ENCODE peak calls at places on chromosome X, in ten cellular contexts. One of them, this sample, is unnamed.

GRCh38 chrX:129318375-129318774 is 204.9 kb downstream of the SMARCA1 start:
- DNase-seq in astrocyte of the spinal cord: peak; percentile 31
- DNase-seq in right cardiac atrium: no peak
- DNase-seq in neural crest cell: peak; percentile 3
- DNase-seq in HS-27A: no peak
- DNase-seq in HFF-Myc: no peak
- DNase-seq in activated CD8-positive, alpha-beta memory T cell treated with anti-CD3 and anti-CD28 coated beads for 48 hours: no peak
- DNase-seq in breast epithelium: no peak
- DNase-seq in ascending aorta: no peak
- DNase-seq in heart left ventricle: no peak
- DNase-seq in this sample: no peak

GRCh38 chrX:65928522-65928921 is 111.4 kb downstream of the VSIG4 start:
- DNase-seq in HFF-Myc: no peak
- DNase-seq in right cardiac atrium: no peak
- DNase-seq in breast epithelium: no peak
- DNase-seq in ascending aorta: no peak
- DNase-seq in activated CD8-positive, alpha-beta memory T cell treated with anti-CD3 and anti-CD28 coated beads for 48 hours: no peak
- DNase-seq in astrocyte of the spinal cord: no peak
- DNase-seq in heart left ventricle: no peak
- DNase-seq in neural crest cell: no peak
- DNase-seq in HS-27A: no peak
- DNase-seq in this sample: no peak

GRCh38 chrX:153623310-153624029 is 23.5 kb upstream of the DUSP9 start:
- DNase-seq in HFF-Myc: no peak
- DNase-seq in HS-27A: no peak
- DNase-seq in activated CD8-positive, alpha-beta memory T cell treated with anti-CD3 and anti-CD28 coated beads for 48 hours: no peak
- DNase-seq in ascending aorta: no peak
- DNase-seq in breast epithelium: no peak
- DNase-seq in right cardiac atrium: no peak
- DNase-seq in neural crest cell: no peak
- DNase-seq in heart left ventricle: peak; percentile 15
- DNase-seq in astrocyte of the spinal cord: no peak
- DNase-seq in this sample: no peak

GRCh38 chrX:104987063-104987462 is 233.4 kb downstream of the TEX13A start:
- DNase-seq in astrocyte of the spinal cord: peak; percentile 10
- DNase-seq in neural crest cell: no peak
- DNase-seq in breast epithelium: no peak
- DNase-seq in HS-27A: no peak
- DNase-seq in HFF-Myc: no peak
- DNase-seq in right cardiac atrium: no peak
- DNase-seq in ascending aorta: no peak
- DNase-seq in heart left ventricle: no peak
- DNase-seq in activated CD8-positive, alpha-beta memory T cell treated with anti-CD3 and anti-CD28 coated beads for 48 hours: no peak
- DNase-seq in this sample: no peak

GRCh38 chrX:13485167-13485566 is 84.2 kb upstream of the EGFL6 start:
- DNase-seq in heart left ventricle: no peak
- DNase-seq in HFF-Myc: no peak
- DNase-seq in HS-27A: no peak
- DNase-seq in breast epithelium: no peak
- DNase-seq in astrocyte of the spinal cord: no peak
- DNase-seq in ascending aorta: no peak
- DNase-seq in neural crest cell: no peak
- DNase-seq in right cardiac atrium: no peak
- DNase-seq in activated CD8-positive, alpha-beta memory T cell treated with anti-CD3 and anti-CD28 coated beads for 48 hours: no peak
- DNase-seq in this sample: no peak

GRCh38 chrX:83185010-83185409 is 323.1 kb upstream of the POU3F4 start:
- DNase-seq in neural crest cell: no peak
- DNase-seq in breast epithelium: no peak
- DNase-seq in activated CD8-positive, alpha-beta memory T cell treated with anti-CD3 and anti-CD28 coated beads for 48 hours: no peak
- DNase-seq in HFF-Myc: no peak
- DNase-seq in astrocyte of the spinal cord: no peak
- DNase-seq in heart left ventricle: no peak
- DNase-seq in right cardiac atrium: no peak
- DNase-seq in HS-27A: no peak
- DNase-seq in ascending aorta: no peak
- DNase-seq in this sample: no peak

GRCh38 chrX:39527045-39527444 is 570.7 kb downstream of the BCOR start:
- DNase-seq in heart left ventricle: no peak
- DNase-seq in HFF-Myc: peak; percentile 27
- DNase-seq in HS-27A: no peak
- DNase-seq in breast epithelium: no peak
- DNase-seq in right cardiac atrium: no peak
- DNase-seq in ascending aorta: no peak
- DNase-seq in activated CD8-positive, alpha-beta memory T cell treated with anti-CD3 and anti-CD28 coated beads for 48 hours: no peak
- DNase-seq in astrocyte of the spinal cord: peak; percentile 6
- DNase-seq in neural crest cell: no peak
- DNase-seq in this sample: peak; percentile 83

GRCh38 chrX:13023526-13024469 is 20.6 kb downstream of the FAM9C start:
- DNase-seq in ascending aorta: no peak
- DNase-seq in HS-27A: no peak
- DNase-seq in HFF-Myc: no peak
- DNase-seq in activated CD8-positive, alpha-beta memory T cell treated with anti-CD3 and anti-CD28 coated beads for 48 hours: no peak
- DNase-seq in neural crest cell: no peak
- DNase-seq in right cardiac atrium: no peak
- DNase-seq in breast epithelium: no peak
- DNase-seq in heart left ventricle: no peak
- DNase-seq in astrocyte of the spinal cord: no peak
- DNase-seq in this sample: no peak

GRCh38 chrX:10486373-10486772 is 134.0 kb downstream of the MID1 start:
- DNase-seq in neural crest cell: no peak
- DNase-seq in HS-27A: no peak
- DNase-seq in ascending aorta: peak; percentile 70
- DNase-seq in HFF-Myc: no peak
- DNase-seq in activated CD8-positive, alpha-beta memory T cell treated with anti-CD3 and anti-CD28 coated beads for 48 hours: no peak
- DNase-seq in right cardiac atrium: no peak
- DNase-seq in astrocyte of the spinal cord: peak; percentile 65
- DNase-seq in heart left ventricle: peak; percentile 29
- DNase-seq in breast epithelium: no peak
- DNase-seq in this sample: no peak

GRCh38 chrX:11010476-11010875 is 100.7 kb upstream of the HCCS start:
- DNase-seq in activated CD8-positive, alpha-beta memory T cell treated with anti-CD3 and anti-CD28 coated beads for 48 hours: no peak
- DNase-seq in neural crest cell: no peak
- DNase-seq in ascending aorta: no peak
- DNase-seq in astrocyte of the spinal cord: no peak
- DNase-seq in HFF-Myc: no peak
- DNase-seq in HS-27A: no peak
- DNase-seq in heart left ventricle: no peak
- DNase-seq in right cardiac atrium: no peak
- DNase-seq in breast epithelium: no peak
- DNase-seq in this sample: no peak

GRCh38 chrX:78650906-78651437 is 8.2 kb downstream of the RTL3 start:
- DNase-seq in breast epithelium: no peak
- DNase-seq in heart left ventricle: no peak
- DNase-seq in neural crest cell: no peak
- DNase-seq in HFF-Myc: no peak
- DNase-seq in right cardiac atrium: no peak
- DNase-seq in astrocyte of the spinal cord: peak; percentile 88
- DNase-seq in activated CD8-positive, alpha-beta memory T cell treated with anti-CD3 and anti-CD28 coated beads for 48 hours: no peak
- DNase-seq in HS-27A: no peak
- DNase-seq in ascending aorta: no peak
- DNase-seq in this sample: no peak

GRCh38 chrX:139890991-139891700 is 41.7 kb downstream of the ATP11C start:
- DNase-seq in breast epithelium: no peak
- DNase-seq in right cardiac atrium: no peak
- DNase-seq in ascending aorta: no peak
- DNase-seq in neural crest cell: no peak
- DNase-seq in HS-27A: no peak
- DNase-seq in activated CD8-positive, alpha-beta memory T cell treated with anti-CD3 and anti-CD28 coated beads for 48 hours: no peak
- DNase-seq in heart left ventricle: no peak
- DNase-seq in astrocyte of the spinal cord: peak; percentile 58
- DNase-seq in HFF-Myc: no peak
- DNase-seq in this sample: no peak

GRCh38 chrX:123859409-123859827 is 435 bp upstream of the XIAP start:
- DNase-seq in heart left ventricle: no peak
- DNase-seq in right cardiac atrium: no peak
- DNase-seq in breast epithelium: no peak
- DNase-seq in neural crest cell: no peak
- DNase-seq in HFF-Myc: no peak
- DNase-seq in astrocyte of the spinal cord: no peak
- DNase-seq in activated CD8-positive, alpha-beta memory T cell treated with anti-CD3 and anti-CD28 coated beads for 48 hours: no peak
- DNase-seq in HS-27A: peak; percentile 17
- DNase-seq in ascending aorta: no peak
- DNase-seq in this sample: no peak

GRCh38 chrX:114924423-114924822 is 93.0 kb downstream of the IL13RA2 start:
- DNase-seq in right cardiac atrium: no peak
- DNase-seq in breast epithelium: no peak
- DNase-seq in HS-27A: no peak
- DNase-seq in activated CD8-positive, alpha-beta memory T cell treated with anti-CD3 and anti-CD28 coated beads for 48 hours: no peak
- DNase-seq in ascending aorta: no peak
- DNase-seq in astrocyte of the spinal cord: no peak
- DNase-seq in heart left ventricle: no peak
- DNase-seq in neural crest cell: no peak
- DNase-seq in HFF-Myc: no peak
- DNase-seq in this sample: no peak

GRCh38 chrX:78321809-78322208 is 5.6 kb downstream of the CYSLTR1 start:
- DNase-seq in astrocyte of the spinal cord: no peak
- DNase-seq in ascending aorta: peak; percentile 67
- DNase-seq in HFF-Myc: no peak
- DNase-seq in neural crest cell: no peak
- DNase-seq in right cardiac atrium: peak; percentile 28
- DNase-seq in HS-27A: no peak
- DNase-seq in heart left ventricle: peak; percentile 35
- DNase-seq in breast epithelium: no peak
- DNase-seq in activated CD8-positive, alpha-beta memory T cell treated with anti-CD3 and anti-CD28 coated beads for 48 hours: no peak
- DNase-seq in this sample: no peak

GRCh38 chrX:94051926-94052325 is 377.9 kb downstream of the FAM133A start:
- DNase-seq in ascending aorta: no peak
- DNase-seq in HS-27A: no peak
- DNase-seq in breast epithelium: no peak
- DNase-seq in heart left ventricle: no peak
- DNase-seq in activated CD8-positive, alpha-beta memory T cell treated with anti-CD3 and anti-CD28 coated beads for 48 hours: no peak
- DNase-seq in right cardiac atrium: no peak
- DNase-seq in HFF-Myc: no peak
- DNase-seq in astrocyte of the spinal cord: no peak
- DNase-seq in neural crest cell: no peak
- DNase-seq in this sample: no peak

GRCh38 chrX:123731987-123732678 is 719 bp downstream of the THOC2 start:
- DNase-seq in astrocyte of the spinal cord: peak; percentile 24
- DNase-seq in neural crest cell: peak; percentile 2
- DNase-seq in heart left ventricle: no peak
- DNase-seq in HFF-Myc: no peak
- DNase-seq in HS-27A: no peak
- DNase-seq in right cardiac atrium: no peak
- DNase-seq in breast epithelium: no peak
- DNase-seq in ascending aorta: no peak
- DNase-seq in activated CD8-positive, alpha-beta memory T cell treated with anti-CD3 and anti-CD28 coated beads for 48 hours: no peak
- DNase-seq in this sample: peak; percentile 9

GRCh38 chrX:18893536-18893935 is 90.4 kb downstream of the PHKA2 start:
- DNase-seq in neural crest cell: no peak
- DNase-seq in heart left ventricle: no peak
- DNase-seq in breast epithelium: no peak
- DNase-seq in right cardiac atrium: no peak
- DNase-seq in HS-27A: no peak
- DNase-seq in ascending aorta: no peak
- DNase-seq in activated CD8-positive, alpha-beta memory T cell treated with anti-CD3 and anti-CD28 coated beads for 48 hours: no peak
- DNase-seq in HFF-Myc: no peak
- DNase-seq in astrocyte of the spinal cord: no peak
- DNase-seq in this sample: no peak

GRCh38 chrX:13101439-13102139 is 57.2 kb upstream of the FAM9C start:
- DNase-seq in heart left ventricle: peak; percentile 81
- DNase-seq in astrocyte of the spinal cord: peak; percentile 90
- DNase-seq in breast epithelium: peak; percentile 57
- DNase-seq in ascending aorta: peak; percentile 85
- DNase-seq in HS-27A: no peak
- DNase-seq in HFF-Myc: peak; percentile 66
- DNase-seq in activated CD8-positive, alpha-beta memory T cell treated with anti-CD3 and anti-CD28 coated beads for 48 hours: no peak
- DNase-seq in neural crest cell: no peak
- DNase-seq in right cardiac atrium: peak; percentile 73
- DNase-seq in this sample: no peak

GRCh38 chrX:140507982-140508305 is 3.1 kb upstream of the SOX3 start:
- DNase-seq in HFF-Myc: no peak
- DNase-seq in HS-27A: no peak
- DNase-seq in activated CD8-positive, alpha-beta memory T cell treated with anti-CD3 and anti-CD28 coated beads for 48 hours: no peak
- DNase-seq in neural crest cell: peak; percentile 74
- DNase-seq in heart left ventricle: no peak
- DNase-seq in astrocyte of the spinal cord: peak; percentile 35
- DNase-seq in breast epithelium: no peak
- DNase-seq in ascending aorta: no peak
- DNase-seq in right cardiac atrium: no peak
- DNase-seq in this sample: no peak